ENCODE peak calls at places on chromosomes 5 and 9, in six cellular contexts. Z is GM10248, A is HCEC 1CT, W is caudate nucleus, H is foreskin keratinocyte, L is fibroblast of mammary gland. B is an unnamed sample.
A peak's percentile ranks its signal among the peaks of the same experiment; 100 is the strongest.

GRCh38 chr5:1315709-1316587 is 21.1 kb upstream of the TERT start:
- DNase-seq in Z (peak; percentile 85), A (no peak), W (peak; percentile 38), H (peak; percentile 78), L (no peak), B (peak; percentile 7)

GRCh38 chr9:78133751-78134150 is 102.1 kb upstream of the CEP78 start:
- DNase-seq in Z (no peak), A (no peak), W (no peak), H (no peak), L (no peak), B (no peak)

GRCh38 chr5:55711531-55712022 is 547 bp downstream of the SLC38A9 start:
- DNase-seq in Z (no peak), A (no peak), W (no peak), H (no peak), L (no peak), B (no peak)

GRCh38 chr9:128043467-128043868 is 23.7 kb downstream of the NAIF1 start:
- DNase-seq in Z (no peak), A (no peak), W (no peak), H (no peak), L (no peak), B (no peak)

GRCh38 chr9:92426501-92426900 is 2.2 kb upstream of the OMD start:
- DNase-seq in Z (no peak), A (no peak), W (no peak), H (no peak), L (no peak), B (no peak)

GRCh38 chr5:95565280-95565920 is 10.5 kb downstream of the ARSK start:
- DNase-seq in Z (no peak), A (peak; percentile 63), W (no peak), H (no peak), L (no peak), B (no peak)

GRCh38 chr5:32329395-32329834 is 16.7 kb upstream of the MTMR12 start:
- DNase-seq in Z (peak; percentile 84), A (peak; percentile 67), W (peak; percentile 41), H (no peak), L (peak; percentile 65), B (peak; percentile 80)

GRCh38 chr9:16207161-16207560 is 654.3 kb downstream of the CCDC171 start:
- DNase-seq in Z (no peak), A (peak; percentile 68), W (no peak), H (no peak), L (peak; percentile 74), B (peak; percentile 54)

GRCh38 chr5:74188341-74188740 is 452.2 kb downstream of the ENC1 start:
- DNase-seq in Z (no peak), A (no peak), W (no peak), H (no peak), L (no peak), B (no peak)

GRCh38 chr5:54610197-54610898 is 92.8 kb downstream of the SNX18 start:
- DNase-seq in Z (peak; percentile 34), A (peak; percentile 52), W (no peak), H (no peak), L (no peak), B (peak; percentile 59)

GRCh38 chr9:68500457-68501158 is 40.1 kb downstream of the TMEM252 start:
- DNase-seq in Z (no peak), A (peak; percentile 10), W (no peak), H (no peak), L (peak; percentile 11), B (no peak)

GRCh38 chr9:130944510-130945058 is 5.5 kb upstream of the FIBCD1 start:
- DNase-seq in Z (no peak), A (no peak), W (no peak), H (no peak), L (no peak), B (no peak)

GRCh38 chr5:142323480-142324376 is 1.1 kb downstream of the SPRY4 start:
- DNase-seq in Z (no peak), A (peak; percentile 38), W (no peak), H (no peak), L (no peak), B (peak; percentile 75)

GRCh38 chr9:128503870-128504269 is 649 bp upstream of the GLE1 start:
- DNase-seq in Z (no peak), A (peak; percentile 25), W (no peak), H (no peak), L (peak; percentile 25), B (peak; percentile 32)

GRCh38 chr5:14246350-14247053 is 103.4 kb downstream of the TRIO start:
- DNase-seq in Z (no peak), A (no peak), W (no peak), H (no peak), L (no peak), B (no peak)

GRCh38 chr5:148397968-148398595 is 14.3 kb downstream of the FBXO38 start:
- DNase-seq in Z (no peak), A (no peak), W (no peak), H (no peak), L (no peak), B (no peak)

GRCh38 chr5:79189439-79190234 is 46.3 kb upstream of the JMY start:
- DNase-seq in Z (no peak), A (no peak), W (no peak), H (no peak), L (no peak), B (no peak)

GRCh38 chr9:95148121-95148520 is 169.4 kb downstream of the FANCC start:
- DNase-seq in Z (no peak), A (no peak), W (no peak), H (no peak), L (no peak), B (no peak)

GRCh38 chr5:36610629-36611028 is 4.2 kb downstream of the SLC1A3 start:
- DNase-seq in Z (no peak), A (no peak), W (no peak), H (no peak), L (no peak), B (no peak)

GRCh38 chr5:149731617-149732400 is 1.7 kb downstream of the PPARGC1B start:
- DNase-seq in Z (peak; percentile 89), A (peak; percentile 70), W (peak; percentile 64), H (peak; percentile 66), L (peak; percentile 82), B (peak; percentile 83)

B was measured in cardiac fibroblast.